ENCODE peak calls at places on chromosomes 5 and 9, in four cellular contexts. F is amygdala, I is tibial artery, Y is Ammon's horn. W is an unnamed sample.

GRCh38 chr5:133749331-133749985 is 137.1 kb upstream of the FSTL4 start:
- DNase-seq in Y (no peak), I (no peak), F (no peak), W (no peak)

GRCh38 chr5:159034083-159034824 is 65.5 kb downstream of the EBF1 start:
- DNase-seq in F (no peak), Y (no peak), I (no peak), W (no peak)

GRCh38 chr9:34651286-34651685 is 699 bp upstream of the IL11RA start:
- DNase-seq in F (no peak), Y (peak), I (no peak), W (no peak)

GRCh38 chr5:126972062-126972895 is 58.1 kb downstream of the MARCHF3 start:
- DNase-seq in Y (peak), I (no peak), F (no peak), W (no peak)

GRCh38 chr5:75756191-75756590 is 39.0 kb upstream of the POC5 start:
- DNase-seq in Y (no peak), I (no peak), F (no peak), W (no peak)

GRCh38 chr5:169765176-169765575 is 128.1 kb downstream of the DOCK2 start:
- DNase-seq in I (no peak), F (no peak), Y (peak), W (no peak)

GRCh38 chr5:132417889-132418432 is 48.5 kb downstream of the SLC22A5 start:
- DNase-seq in F (no peak), Y (no peak), I (no peak), W (no peak)

GRCh38 chr5:16418471-16418922 is 47.1 kb downstream of the ZNF622 start:
- DNase-seq in I (no peak), Y (no peak), F (no peak), W (no peak)

GRCh38 chr9:122900791-122901190 is 4.4 kb downstream of the RC3H2 start:
- DNase-seq in I (no peak), Y (no peak), F (no peak), W (no peak)

GRCh38 chr9:95381243-95381642 is 63.7 kb upstream of the FANCC start:
- DNase-seq in Y (no peak), I (no peak), F (no peak), W (no peak)

GRCh38 chr9:3830296-3830695 is 304.5 kb upstream of the RFX3 start:
- DNase-seq in Y (no peak), F (no peak), I (no peak), W (no peak)

GRCh38 chr5:39079147-39079546 is 4.9 kb upstream of the RICTOR start:
- DNase-seq in Y (no peak), F (no peak), I (no peak), W (no peak)

GRCh38 chr5:146400206-146400605 is 46.9 kb upstream of the TCERG1 start:
- DNase-seq in Y (no peak), F (no peak), I (no peak), W (no peak)

GRCh38 chr9:132157347-132158116 is 4.3 kb upstream of the NTNG2 start:
- DNase-seq in I (no peak), Y (no peak), F (no peak), W (no peak)

GRCh38 chr5:179310439-179311090 is 34.7 kb downstream of the ADAMTS2 start:
- DNase-seq in F (no peak), Y (no peak), I (peak), W (no peak)

GRCh38 chr5:115098041-115098702 is 71.5 kb downstream of the TRIM36 start:
- DNase-seq in Y (peak), F (no peak), I (no peak), W (no peak)

GRCh38 chr9:83433841-83434240 is 104.4 kb downstream of the FRMD3 start:
- DNase-seq in I (no peak), F (no peak), Y (no peak), W (no peak)

GRCh38 chr5:170597109-170597741 is 93.4 kb downstream of the KCNIP1 start:
- DNase-seq in I (no peak), Y (peak), F (no peak), W (no peak)

GRCh38 chr9:93259490-93260289 is 75.8 kb downstream of the WNK2 start:
- DNase-seq in F (no peak), I (peak), Y (no peak), W (no peak)

GRCh38 chr5:127040779-127041520 is 10.6 kb upstream of the MARCHF3 start:
- DNase-seq in F (no peak), Y (no peak), I (peak), W (no peak)

GRCh38 chr5:83827111-83827541 is 106.5 kb upstream of the HAPLN1 start:
- DNase-seq in Y (no peak), I (no peak), F (no peak), W (no peak)

GRCh38 chr5:395156-395920 is 47.6 kb upstream of the EXOC3 start:
- DNase-seq in Y (no peak), I (no peak), F (no peak), W (no peak)

GRCh38 chr5:153742071-153742470 is 251.6 kb downstream of the GRIA1 start:
- DNase-seq in F (no peak), Y (no peak), I (no peak), W (no peak)

GRCh38 chr9:131398204-131398603 is 4.3 kb downstream of the PRRC2B start:
- DNase-seq in F (no peak), Y (no peak), I (no peak), W (no peak)

GRCh38 chr5:131525805-131526204 is 109.2 kb downstream of the RAPGEF6 start:
- DNase-seq in Y (peak), I (no peak), F (no peak), W (no peak)

GRCh38 chr5:178288373-178289368 is 56.1 kb upstream of the PHYKPL start:
- DNase-seq in Y (peak), I (peak), F (no peak), W (no peak)

GRCh38 chr9:8660383-8660782 is 860.8 kb upstream of the DMAC1 start:
- DNase-seq in Y (peak), I (peak), F (no peak), W (no peak)

GRCh38 chr5:43281840-43282658 is 31.2 kb downstream of the HMGCS1 start:
- DNase-seq in F (no peak), I (no peak), Y (no peak), W (no peak)

GRCh38 chr5:133746834-133747233 is 134.5 kb upstream of the FSTL4 start:
- DNase-seq in F (no peak), I (no peak), Y (no peak), W (no peak)

GRCh38 chr5:176144508-176144907 is 93.7 kb upstream of the SIMC1 start:
- DNase-seq in Y (no peak), I (no peak), F (no peak), W (no peak)

GRCh38 chr5:82584631-82585030 is 306.5 kb upstream of the RPS23 start:
- DNase-seq in Y (peak), I (peak), F (peak), W (no peak)

GRCh38 chr5:851553-851952 is 767 bp upstream of the ZDHHC11 start:
- DNase-seq in I (peak), Y (no peak), F (no peak), W (no peak)

GRCh38 chr9:124450931-124451661 is 845 bp downstream of the ADGRD2 start:
- DNase-seq in F (no peak), Y (no peak), I (no peak), W (no peak)

W was measured in NT2/D1.